ENCODE peak calls at places on chromosomes 5 and 9, in five cellular contexts. D, G, I, C and H are unnamed samples.
A peak's percentile ranks its signal among the peaks of the same experiment; 100 is the strongest.

GRCh38 chr5:169347786-169348185 is 46.8 kb upstream of the SLIT3 start:
- DNase-seq in D (no peak), G (no peak), I (no peak), C (no peak), H (no peak)

GRCh38 chr9:96150324-96151023 is 151.5 kb downstream of the HSD17B3 start:
- DNase-seq in D (no peak), G (no peak), I (no peak), C (no peak), H (no peak)

GRCh38 chr9:37622462-37622861 is 28.3 kb upstream of the FRMPD1 start:
- DNase-seq in D (no peak), G (no peak), I (no peak), C (no peak), H (no peak)

GRCh38 chr9:98951967-98952366 is 8.3 kb downstream of the COL15A1 start:
- DNase-seq in D (no peak), G (no peak), I (no peak), C (no peak), H (no peak)

GRCh38 chr9:14560194-14560593 is 133.0 kb downstream of the ZDHHC21 start:
- DNase-seq in D (no peak), G (no peak), I (no peak), C (no peak), H (no peak)

GRCh38 chr5:179262126-179262920 is 82.9 kb downstream of the ADAMTS2 start:
- DNase-seq in D (peak; percentile 22), G (no peak), I (no peak), C (no peak), H (no peak)

GRCh38 chr5:130532786-130533185 is 628.5 kb downstream of the CHSY3 start:
- DNase-seq in D (no peak), G (no peak), I (no peak), C (no peak), H (no peak)

GRCh38 chr9:72577212-72577753 is 55.9 kb downstream of the TMC1 start:
- DNase-seq in D (no peak), G (peak; percentile 81), I (no peak), C (peak; percentile 69), H (no peak)

GRCh38 chr5:109855056-109855455 is 165.3 kb downstream of the MAN2A1 start:
- DNase-seq in D (no peak), G (no peak), I (no peak), C (peak; percentile 31), H (no peak)

GRCh38 chr5:177025139-177025538 is 2.6 kb downstream of the ZNF346 start:
- DNase-seq in D (no peak), G (no peak), I (no peak), C (no peak), H (no peak)

GRCh38 chr5:104179057-104179456 is 616.5 kb upstream of the NUDT12 start:
- DNase-seq in D (peak; percentile 69), G (peak; percentile 53), I (no peak), C (peak; percentile 89), H (peak; percentile 36)

GRCh38 chr5:59346514-59346913 is 547.0 kb downstream of the PDE4D start:
- DNase-seq in D (no peak), G (no peak), I (no peak), C (no peak), H (no peak)

GRCh38 chr5:141430332-141431113 is at the start of gene PCDHGA12:
- DNase-seq in D (no peak), G (no peak), I (no peak), C (peak; percentile 12), H (no peak)

DNA sequence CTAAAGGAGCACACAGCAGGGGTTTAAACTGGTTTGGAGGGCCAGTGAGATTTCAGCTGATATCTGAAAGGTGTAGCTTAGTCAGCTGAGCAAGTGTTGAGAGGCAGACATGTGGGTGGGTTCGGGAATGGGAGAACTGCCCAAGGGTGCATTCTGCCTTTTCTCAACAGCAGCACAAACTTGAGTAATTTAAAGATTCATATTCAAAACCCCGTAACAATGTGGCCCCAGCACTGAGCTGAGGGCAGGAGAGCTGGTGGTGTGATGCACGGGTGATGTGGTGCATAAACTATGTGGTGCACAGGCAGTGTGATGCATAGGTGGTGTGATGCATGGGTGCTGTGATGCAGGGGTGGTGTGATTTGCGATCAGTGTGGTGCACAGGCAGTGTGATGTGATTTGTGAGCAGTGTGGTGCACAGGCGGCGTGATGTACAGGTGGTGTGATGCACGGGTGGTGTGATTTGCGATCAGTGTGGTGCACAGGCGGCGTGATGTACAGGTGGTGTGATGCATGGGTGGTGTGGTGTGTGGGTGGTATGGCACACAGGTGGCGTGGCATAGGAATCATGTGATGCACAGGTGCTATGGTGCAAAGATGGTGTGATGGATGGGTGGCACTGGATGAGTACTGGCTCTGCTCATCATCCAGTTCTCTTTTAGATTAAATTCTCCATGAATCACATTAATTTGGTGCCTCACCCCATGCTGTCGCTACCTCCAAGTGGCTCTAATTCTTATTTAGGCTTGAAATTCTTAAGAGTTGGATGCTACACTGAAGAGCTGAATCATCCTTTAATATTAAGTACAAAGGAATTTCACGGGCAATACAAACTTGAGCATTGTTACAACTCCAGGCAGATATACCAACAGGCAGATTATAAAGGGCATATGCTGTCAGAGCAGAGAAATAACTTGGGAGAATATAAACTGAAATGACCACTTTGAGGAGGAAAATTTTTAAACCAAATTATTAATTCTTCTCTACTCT is 53.5 kb downstream of the DAP start:
- DNase-seq in D (no peak), G (no peak), I (no peak), C (peak; percentile 73), H (no peak)
- H2BK12ac ChIP-seq in D (no peak overlapping the region), G (no peak overlapping the region), I (no peak overlapping the region), C (no peak overlapping the region), H (peak overlapping the region; percentile 43)

DNA sequence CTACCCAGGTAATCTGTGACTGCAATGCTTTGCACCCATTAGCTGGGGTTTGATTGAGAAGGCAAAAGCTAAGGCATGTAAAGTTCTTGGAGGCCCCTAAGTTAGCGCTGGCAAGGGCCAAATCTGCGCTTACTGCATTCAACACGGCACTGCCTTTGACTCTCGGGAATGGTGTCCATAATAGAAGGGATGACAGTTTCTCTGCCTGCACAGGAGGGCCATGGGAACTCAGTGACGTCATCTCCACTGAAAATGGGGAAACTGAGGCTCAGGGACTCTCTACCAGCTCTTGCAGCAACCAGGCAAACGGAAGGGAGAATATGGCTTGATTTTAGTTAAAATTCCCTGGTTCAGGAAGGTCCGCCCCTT is 487 bp downstream of the SPATA24 start:
- DNase-seq in D (no peak), G (no peak), I (no peak), C (no peak), H (no peak)
- H3K23ac ChIP-seq in D (no peak overlapping the region), G (no peak overlapping the region), I (no peak overlapping the region), C (no peak overlapping the region), H (no peak overlapping the region)

GRCh38 chr5:127014573-127014972 is 15.8 kb downstream of the MARCHF3 start:
- DNase-seq in D (no peak), G (no peak), I (no peak), C (no peak), H (no peak)

GRCh38 chr5:127011961-127012644 is 18.3 kb downstream of the MARCHF3 start:
- DNase-seq in D (no peak), G (no peak), I (no peak), C (no peak), H (no peak)

GRCh38 chr5:127011151-127011550 is 19.2 kb downstream of the MARCHF3 start:
- DNase-seq in D (no peak), G (no peak), I (no peak), C (no peak), H (no peak)

GRCh38 chr5:127012933-127013332 is 17.4 kb downstream of the MARCHF3 start:
- DNase-seq in D (no peak), G (peak; percentile 16), I (no peak), C (no peak), H (no peak)

DNA sequence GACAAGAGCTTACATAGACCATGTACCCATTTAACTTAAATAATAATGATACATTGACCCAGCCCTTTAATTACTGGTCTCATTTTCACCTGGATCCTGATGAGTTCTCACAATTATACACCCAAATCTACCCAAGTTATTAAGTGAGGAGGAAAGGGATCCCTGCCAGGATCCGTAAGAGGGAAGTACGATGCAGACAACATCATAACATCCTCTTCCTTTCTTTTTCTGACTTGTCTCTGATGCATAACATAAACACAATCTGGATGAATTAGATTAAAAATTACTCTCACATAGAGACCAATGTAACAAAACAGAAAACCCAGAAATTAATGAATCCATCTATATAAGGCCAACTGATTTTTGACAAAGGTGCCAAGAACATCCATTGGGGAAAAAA is 17.0 kb downstream of the MARCHF3 start:
- DNase-seq in D (no peak), G (no peak), I (no peak), C (no peak), H (no peak)
- H2BK12ac ChIP-seq in D (no peak overlapping the region), G (no peak overlapping the region), I (no peak overlapping the region), C (no peak overlapping the region), H (no peak overlapping the region)

GRCh38 chr9:4147476-4148214 is 152.2 kb downstream of the GLIS3 start:
- DNase-seq in D (no peak), G (no peak), I (no peak), C (no peak), H (no peak)

GRCh38 chr9:4143951-4144717 is 155.7 kb downstream of the GLIS3 start:
- DNase-seq in D (no peak), G (peak; percentile 55), I (peak; percentile 52), C (peak; percentile 37), H (no peak)

GRCh38 chr9:4145482-4145881 is 154.4 kb downstream of the GLIS3 start:
- DNase-seq in D (no peak), G (no peak), I (no peak), C (no peak), H (no peak)

GRCh38 chr9:4146293-4146692 is 153.6 kb downstream of the GLIS3 start:
- DNase-seq in D (no peak), G (no peak), I (no peak), C (no peak), H (no peak)

DNA sequence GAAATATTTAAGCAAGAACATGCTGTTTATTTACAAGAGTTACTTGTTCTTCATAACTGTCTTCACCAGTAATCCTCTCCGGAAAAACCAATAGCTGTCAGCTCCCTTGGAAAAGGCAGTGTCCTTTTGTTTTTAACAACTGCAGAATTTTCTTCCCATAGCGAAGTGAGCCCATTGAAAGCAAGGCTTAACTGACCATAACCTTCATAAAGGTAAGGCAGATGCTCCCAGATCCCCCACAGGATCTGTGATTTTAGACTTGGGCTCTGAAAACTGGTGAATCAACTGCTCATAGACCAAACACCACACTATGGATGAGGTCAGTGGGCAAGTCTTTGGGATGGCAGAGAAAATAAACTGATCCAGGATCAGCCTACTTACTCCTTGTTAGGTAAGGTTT is 155.0 kb downstream of the GLIS3 start:
- DNase-seq in D (no peak), G (peak; percentile 72), I (no peak), C (no peak), H (no peak)
- H3K23ac ChIP-seq in D (no peak overlapping the region), G (no peak overlapping the region), I (no peak overlapping the region), C (no peak overlapping the region), H (no peak overlapping the region)

GRCh38 chr5:79573983-79574890 is 38.0 kb upstream of the TENT2 start:
- DNase-seq in D (no peak), G (no peak), I (no peak), C (no peak), H (no peak)

GRCh38 chr5:79576606-79577289 is 35.5 kb upstream of the TENT2 start:
- DNase-seq in D (no peak), G (no peak), I (no peak), C (peak; percentile 51), H (no peak)

GRCh38 chr5:79581535-79581934 is 30.7 kb upstream of the TENT2 start:
- DNase-seq in D (no peak), G (no peak), I (no peak), C (no peak), H (no peak)

GRCh38 chr5:79578876-79579275 is 33.4 kb upstream of the TENT2 start:
- DNase-seq in D (no peak), G (no peak), I (no peak), C (peak; percentile 93), H (no peak)

GRCh38 chr5:79577693-79578092 is 34.5 kb upstream of the TENT2 start:
- DNase-seq in D (no peak), G (no peak), I (no peak), C (no peak), H (no peak)
- H2BK12ac ChIP-seq in D (no peak overlapping the region), G (no peak overlapping the region), I (no peak overlapping the region), C (no peak overlapping the region), H (no peak overlapping the region)

GRCh38 chr9:18516514-18516913 is 42.6 kb downstream of the ADAMTSL1 start:
- DNase-seq in D (no peak), G (no peak), I (no peak), C (no peak), H (no peak)
- H3K23ac ChIP-seq in D (no peak overlapping the region), G (no peak overlapping the region), I (no peak overlapping the region), C (no peak overlapping the region), H (no peak overlapping the region)